ENCODE peak calls at places on chromosomes 3 and 15, in eight cellular contexts. One of them, this sample, is unnamed.

GRCh38 chr3:146504546-146505197 is 35.3 kb upstream of the PLSCR2 start:
- DNase-seq in GM12892: no peak
- DNase-seq in NCI-H446 treated with DMSO at 0.1 percent for 48 hours: no peak
- DNase-seq in occipital lobe: no peak
- DNase-seq in keratinocyte: no peak
- DNase-seq in body of pancreas: no peak
- DNase-seq in HTR-8/SVneo: no peak
- DNase-seq in LoVo: peak; percentile 9
- DNase-seq in this sample: no peak

GRCh38 chr3:86800116-86800515 is 190.8 kb downstream of the VGLL3 start:
- DNase-seq in GM12892: no peak
- DNase-seq in NCI-H446 treated with DMSO at 0.1 percent for 48 hours: no peak
- DNase-seq in occipital lobe: no peak
- DNase-seq in keratinocyte: no peak
- DNase-seq in body of pancreas: no peak
- DNase-seq in HTR-8/SVneo: no peak
- DNase-seq in LoVo: no peak
- DNase-seq in this sample: no peak

GRCh38 chr15:41945221-41945620 is 27.1 kb downstream of the EHD4 start:
- DNase-seq in GM12892: no peak
- DNase-seq in NCI-H446 treated with DMSO at 0.1 percent for 48 hours: no peak
- DNase-seq in occipital lobe: no peak
- DNase-seq in keratinocyte: no peak
- DNase-seq in body of pancreas: no peak
- DNase-seq in HTR-8/SVneo: no peak
- DNase-seq in LoVo: no peak
- DNase-seq in this sample: no peak

GRCh38 chr3:54862526-54862925 is 65.3 kb downstream of the LRTM1 start:
- DNase-seq in GM12892: no peak
- DNase-seq in NCI-H446 treated with DMSO at 0.1 percent for 48 hours: no peak
- DNase-seq in occipital lobe: no peak
- DNase-seq in keratinocyte: no peak
- DNase-seq in body of pancreas: no peak
- DNase-seq in HTR-8/SVneo: no peak
- DNase-seq in LoVo: no peak
- DNase-seq in this sample: no peak

GRCh38 chr3:196159952-196160804 is 51.0 kb downstream of the ZDHHC19 start:
- DNase-seq in GM12892: peak; percentile 69
- DNase-seq in NCI-H446 treated with DMSO at 0.1 percent for 48 hours: no peak
- DNase-seq in occipital lobe: no peak
- DNase-seq in keratinocyte: no peak
- DNase-seq in body of pancreas: peak; percentile 34
- DNase-seq in HTR-8/SVneo: no peak
- DNase-seq in LoVo: no peak
- DNase-seq in this sample: no peak

GRCh38 chr3:50170689-50171088 is 15.6 kb downstream of the SEMA3F start:
- DNase-seq in GM12892: no peak
- DNase-seq in NCI-H446 treated with DMSO at 0.1 percent for 48 hours: no peak
- DNase-seq in occipital lobe: no peak
- DNase-seq in keratinocyte: no peak
- DNase-seq in body of pancreas: no peak
- DNase-seq in HTR-8/SVneo: peak; percentile 74
- DNase-seq in LoVo: no peak
- DNase-seq in this sample: peak; percentile 27

GRCh38 chr3:46417841-46418611 is 11.0 kb downstream of the CCRL2 start:
- DNase-seq in GM12892: no peak
- DNase-seq in NCI-H446 treated with DMSO at 0.1 percent for 48 hours: no peak
- DNase-seq in occipital lobe: no peak
- DNase-seq in keratinocyte: no peak
- DNase-seq in body of pancreas: no peak
- DNase-seq in HTR-8/SVneo: no peak
- DNase-seq in LoVo: no peak
- DNase-seq in this sample: no peak

GRCh38 chr15:59632714-59633113 is 21.1 kb downstream of the GCNT3 start:
- DNase-seq in GM12892: no peak
- DNase-seq in NCI-H446 treated with DMSO at 0.1 percent for 48 hours: no peak
- DNase-seq in occipital lobe: no peak
- DNase-seq in keratinocyte: no peak
- DNase-seq in body of pancreas: no peak
- DNase-seq in HTR-8/SVneo: peak; percentile 10
- DNase-seq in LoVo: no peak
- DNase-seq in this sample: no peak

GRCh38 chr3:59306436-59306835 is 256.6 kb upstream of the CFAP20DC start:
- DNase-seq in GM12892: no peak
- DNase-seq in NCI-H446 treated with DMSO at 0.1 percent for 48 hours: no peak
- DNase-seq in occipital lobe: no peak
- DNase-seq in keratinocyte: no peak
- DNase-seq in body of pancreas: no peak
- DNase-seq in HTR-8/SVneo: no peak
- DNase-seq in LoVo: no peak
- DNase-seq in this sample: no peak

GRCh38 chr15:89217031-89217430 is 4.3 kb downstream of the RLBP1 start:
- DNase-seq in GM12892: no peak
- DNase-seq in NCI-H446 treated with DMSO at 0.1 percent for 48 hours: no peak
- DNase-seq in occipital lobe: no peak
- DNase-seq in keratinocyte: no peak
- DNase-seq in body of pancreas: no peak
- DNase-seq in HTR-8/SVneo: no peak
- DNase-seq in LoVo: no peak
- DNase-seq in this sample: no peak

GRCh38 chr3:33578325-33579180 is 138.3 kb upstream of the UBP1 start:
- DNase-seq in GM12892: no peak
- DNase-seq in NCI-H446 treated with DMSO at 0.1 percent for 48 hours: no peak
- DNase-seq in occipital lobe: no peak
- DNase-seq in keratinocyte: peak; percentile 21
- DNase-seq in body of pancreas: no peak
- DNase-seq in HTR-8/SVneo: peak; percentile 10
- DNase-seq in LoVo: peak; percentile 36
- DNase-seq in this sample: peak; percentile 18

GRCh38 chr3:176861137-176861536 is 336.1 kb downstream of the TBL1XR1 start:
- DNase-seq in GM12892: no peak
- DNase-seq in NCI-H446 treated with DMSO at 0.1 percent for 48 hours: no peak
- DNase-seq in occipital lobe: no peak
- DNase-seq in keratinocyte: no peak
- DNase-seq in body of pancreas: no peak
- DNase-seq in HTR-8/SVneo: no peak
- DNase-seq in LoVo: no peak
- DNase-seq in this sample: no peak

GRCh38 chr3:98800401-98800800 is 37.3 kb downstream of the ST3GAL6 start:
- DNase-seq in GM12892: no peak
- DNase-seq in NCI-H446 treated with DMSO at 0.1 percent for 48 hours: no peak
- DNase-seq in occipital lobe: no peak
- DNase-seq in keratinocyte: no peak
- DNase-seq in body of pancreas: no peak
- DNase-seq in HTR-8/SVneo: no peak
- DNase-seq in LoVo: no peak
- DNase-seq in this sample: no peak

GRCh38 chr3:128559486-128560225 is 66.7 kb upstream of the GATA2 start:
- DNase-seq in GM12892: no peak
- DNase-seq in NCI-H446 treated with DMSO at 0.1 percent for 48 hours: no peak
- DNase-seq in occipital lobe: no peak
- DNase-seq in keratinocyte: no peak
- DNase-seq in body of pancreas: no peak
- DNase-seq in HTR-8/SVneo: no peak
- DNase-seq in LoVo: peak; percentile 44
- DNase-seq in this sample: no peak

GRCh38 chr3:161356287-161356686 is 15.0 kb downstream of the SPTSSB start:
- DNase-seq in GM12892: no peak
- DNase-seq in NCI-H446 treated with DMSO at 0.1 percent for 48 hours: no peak
- DNase-seq in occipital lobe: no peak
- DNase-seq in keratinocyte: no peak
- DNase-seq in body of pancreas: no peak
- DNase-seq in HTR-8/SVneo: no peak
- DNase-seq in LoVo: no peak
- DNase-seq in this sample: no peak

GRCh38 chr15:75921732-75922703 is 18.3 kb downstream of the FBXO22 start:
- DNase-seq in GM12892: no peak
- DNase-seq in NCI-H446 treated with DMSO at 0.1 percent for 48 hours: no peak
- DNase-seq in occipital lobe: no peak
- DNase-seq in keratinocyte: peak; percentile 33
- DNase-seq in body of pancreas: peak; percentile 24
- DNase-seq in HTR-8/SVneo: no peak
- DNase-seq in LoVo: no peak
- DNase-seq in this sample: no peak

GRCh38 chr3:112086018-112086854 is at the start of gene C3orf52:
- DNase-seq in GM12892: peak; percentile 75
- DNase-seq in NCI-H446 treated with DMSO at 0.1 percent for 48 hours: peak; percentile 4
- DNase-seq in occipital lobe: peak; percentile 33
- DNase-seq in keratinocyte: no peak
- DNase-seq in body of pancreas: peak; percentile 91
- DNase-seq in HTR-8/SVneo: peak; percentile 89
- DNase-seq in LoVo: peak; percentile 91
- DNase-seq in this sample: peak; percentile 61

GRCh38 chr3:84077479-84077878 is 881.3 kb upstream of the CADM2 start:
- DNase-seq in GM12892: no peak
- DNase-seq in NCI-H446 treated with DMSO at 0.1 percent for 48 hours: no peak
- DNase-seq in occipital lobe: no peak
- DNase-seq in keratinocyte: no peak
- DNase-seq in body of pancreas: no peak
- DNase-seq in HTR-8/SVneo: no peak
- DNase-seq in LoVo: no peak
- DNase-seq in this sample: no peak

GRCh38 chr15:51935466-51936118 is 36.0 kb downstream of the LEO1 start:
- DNase-seq in GM12892: peak; percentile 39
- DNase-seq in NCI-H446 treated with DMSO at 0.1 percent for 48 hours: no peak
- DNase-seq in occipital lobe: no peak
- DNase-seq in keratinocyte: no peak
- DNase-seq in body of pancreas: no peak
- DNase-seq in HTR-8/SVneo: no peak
- DNase-seq in LoVo: no peak
- DNase-seq in this sample: no peak

GRCh38 chr15:59400103-59400813 is 27.6 kb upstream of the MYO1E start:
- DNase-seq in GM12892: no peak
- DNase-seq in NCI-H446 treated with DMSO at 0.1 percent for 48 hours: no peak
- DNase-seq in occipital lobe: no peak
- DNase-seq in keratinocyte: no peak
- DNase-seq in body of pancreas: no peak
- DNase-seq in HTR-8/SVneo: no peak
- DNase-seq in LoVo: no peak
- DNase-seq in this sample: no peak

GRCh38 chr3:183959214-183959613 is 58.5 kb downstream of the ABCC5 start:
- DNase-seq in GM12892: no peak
- DNase-seq in NCI-H446 treated with DMSO at 0.1 percent for 48 hours: no peak
- DNase-seq in occipital lobe: no peak
- DNase-seq in keratinocyte: no peak
- DNase-seq in body of pancreas: no peak
- DNase-seq in HTR-8/SVneo: no peak
- DNase-seq in LoVo: peak; percentile 62
- DNase-seq in this sample: no peak

GRCh38 chr3:149233323-149233722 is 11.7 kb upstream of the CP start:
- DNase-seq in GM12892: no peak
- DNase-seq in NCI-H446 treated with DMSO at 0.1 percent for 48 hours: no peak
- DNase-seq in occipital lobe: no peak
- DNase-seq in keratinocyte: no peak
- DNase-seq in body of pancreas: no peak
- DNase-seq in HTR-8/SVneo: no peak
- DNase-seq in LoVo: no peak
- DNase-seq in this sample: no peak